ENCODE peak calls at places on chromosomes 7 and 10, in ten cellular contexts. N is HCT116, K is IMR-90, D is ovary, V is right lobe of liver, J is esophagus muscularis mucosa, Z is A549, Y is stomach, W is testis, H is breast epithelium. P is an unnamed sample.

GRCh38 chr7:15104411-15105092 is 202.0 kb upstream of the DGKB start:
- DNase-seq in N (no peak), K (no peak), D (no peak), V (no peak), J (no peak), Z (no peak), Y (no peak), W (no peak), H (no peak), P (no peak)

GRCh38 chr7:151862606-151863381 is 14.1 kb downstream of the PRKAG2 start:
- DNase-seq in N (no peak), K (no peak), D (no peak), V (no peak), J (no peak), Z (no peak), Y (no peak), W (no peak), H (no peak), P (no peak)

GRCh38 chr10:103739039-103739764 is 116.2 kb downstream of the SH3PXD2A start:
- DNase-seq in N (no peak), K (peak), D (peak), V (no peak), J (no peak), Z (no peak), Y (no peak), W (peak), H (peak), P (no peak)

GRCh38 chr10:17785276-17785935 is 23.7 kb upstream of the MRC1 start:
- DNase-seq in N (no peak), K (no peak), D (no peak), V (no peak), J (peak), Z (no peak), Y (no peak), W (no peak), H (no peak), P (no peak)

GRCh38 chr10:112361951-112362770 is 11.8 kb upstream of the ACSL5 start:
- DNase-seq in N (no peak), K (peak), D (peak), V (peak), J (no peak), Z (no peak), Y (peak), W (peak), H (peak), P (no peak)

GRCh38 chr7:3106353-3106752 is 62.7 kb upstream of the CARD11 start:
- DNase-seq in N (no peak), K (no peak), D (no peak), V (no peak), J (no peak), Z (no peak), Y (peak), W (no peak), H (no peak), P (no peak)

GRCh38 chr7:1571261-1571650 is 1.4 kb upstream of the PSMG3 start:
- DNase-seq in N (no peak), K (peak), D (no peak), V (no peak), J (no peak), Z (no peak), Y (no peak), W (no peak), H (no peak), P (peak)

GRCh38 chr10:30456262-30456661 is 22.3 kb downstream of the MAP3K8 start:
- DNase-seq in N (no peak), K (no peak), D (no peak), V (no peak), J (no peak), Z (no peak), Y (no peak), W (no peak), H (no peak), P (peak)

GRCh38 chr7:2158331-2159175 is 74.2 kb downstream of the MAD1L1 start:
- DNase-seq in N (no peak), K (no peak), D (peak), V (no peak), J (no peak), Z (no peak), Y (no peak), W (no peak), H (no peak), P (no peak)

GRCh38 chr7:134741901-134742635 is 37.4 kb upstream of the CALD1 start:
- DNase-seq in N (no peak), K (peak), D (peak), V (no peak), J (no peak), Z (no peak), Y (no peak), W (peak), H (peak), P (no peak)

GRCh38 chr10:102067091-102067916 is 2.2 kb downstream of the HPS6 start:
- DNase-seq in N (no peak), K (no peak), D (no peak), V (no peak), J (no peak), Z (no peak), Y (no peak), W (no peak), H (no peak), P (no peak)

GRCh38 chr10:60905580-60905979 is 38.4 kb downstream of the RHOBTB1 start:
- DNase-seq in N (no peak), K (peak), D (peak), V (no peak), J (no peak), Z (no peak), Y (no peak), W (peak), H (no peak), P (no peak)

GRCh38 chr10:90742189-90742588 is 115.7 kb downstream of the HTR7 start:
- DNase-seq in N (peak), K (peak), D (no peak), V (no peak), J (no peak), Z (no peak), Y (no peak), W (no peak), H (no peak), P (no peak)

GRCh38 chr10:14749051-14749809 is 25.5 kb downstream of the FAM107B start:
- DNase-seq in N (no peak), K (no peak), D (no peak), V (peak), J (no peak), Z (no peak), Y (peak), W (no peak), H (no peak), P (no peak)

GRCh38 chr10:96287392-96288105 is 16.2 kb upstream of the BLNK start:
- DNase-seq in N (no peak), K (no peak), D (no peak), V (peak), J (no peak), Z (no peak), Y (peak), W (no peak), H (no peak), P (no peak)

GRCh38 chr7:140342732-140343514 is 55.4 kb downstream of the SLC37A3 start:
- DNase-seq in N (peak), K (peak), D (no peak), V (no peak), J (no peak), Z (peak), Y (peak), W (peak), H (no peak), P (peak)

GRCh38 chr7:70456729-70457128 is 675.2 kb upstream of the GALNT17 start:
- DNase-seq in N (no peak), K (no peak), D (no peak), V (no peak), J (no peak), Z (no peak), Y (no peak), W (no peak), H (no peak), P (no peak)

GRCh38 chr10:59830601-59831259 is 75.6 kb downstream of the CCDC6 start:
- DNase-seq in N (peak), K (peak), D (peak), V (peak), J (no peak), Z (peak), Y (peak), W (peak), H (no peak), P (peak)

GRCh38 chr7:17472939-17473338 is 174.5 kb downstream of the AHR start:
- DNase-seq in N (no peak), K (no peak), D (no peak), V (no peak), J (no peak), Z (no peak), Y (no peak), W (no peak), H (no peak), P (no peak)

GRCh38 chr10:70584941-70585544 is 17.5 kb downstream of the PRF1 start:
- DNase-seq in N (no peak), K (no peak), D (peak), V (peak), J (no peak), Z (no peak), Y (no peak), W (no peak), H (no peak), P (peak)

GRCh38 chr10:103856497-103857175 is 1.3 kb upstream of the SH3PXD2A start:
- DNase-seq in N (no peak), K (no peak), D (no peak), V (no peak), J (no peak), Z (no peak), Y (no peak), W (no peak), H (no peak), P (peak)

GRCh38 chr10:11443468-11444147 is 167.8 kb downstream of the USP6NL start:
- DNase-seq in N (no peak), K (no peak), D (no peak), V (peak), J (no peak), Z (no peak), Y (no peak), W (no peak), H (no peak), P (no peak)

GRCh38 chr7:13602036-13602435 is 387.4 kb downstream of the ETV1 start:
- DNase-seq in N (no peak), K (no peak), D (no peak), V (no peak), J (no peak), Z (no peak), Y (no peak), W (no peak), H (no peak), P (no peak)

GRCh38 chr10:122044045-122044661 is 55.2 kb downstream of the TACC2 start:
- DNase-seq in N (no peak), K (peak), D (no peak), V (peak), J (no peak), Z (no peak), Y (no peak), W (no peak), H (no peak), P (no peak)

DNA sequence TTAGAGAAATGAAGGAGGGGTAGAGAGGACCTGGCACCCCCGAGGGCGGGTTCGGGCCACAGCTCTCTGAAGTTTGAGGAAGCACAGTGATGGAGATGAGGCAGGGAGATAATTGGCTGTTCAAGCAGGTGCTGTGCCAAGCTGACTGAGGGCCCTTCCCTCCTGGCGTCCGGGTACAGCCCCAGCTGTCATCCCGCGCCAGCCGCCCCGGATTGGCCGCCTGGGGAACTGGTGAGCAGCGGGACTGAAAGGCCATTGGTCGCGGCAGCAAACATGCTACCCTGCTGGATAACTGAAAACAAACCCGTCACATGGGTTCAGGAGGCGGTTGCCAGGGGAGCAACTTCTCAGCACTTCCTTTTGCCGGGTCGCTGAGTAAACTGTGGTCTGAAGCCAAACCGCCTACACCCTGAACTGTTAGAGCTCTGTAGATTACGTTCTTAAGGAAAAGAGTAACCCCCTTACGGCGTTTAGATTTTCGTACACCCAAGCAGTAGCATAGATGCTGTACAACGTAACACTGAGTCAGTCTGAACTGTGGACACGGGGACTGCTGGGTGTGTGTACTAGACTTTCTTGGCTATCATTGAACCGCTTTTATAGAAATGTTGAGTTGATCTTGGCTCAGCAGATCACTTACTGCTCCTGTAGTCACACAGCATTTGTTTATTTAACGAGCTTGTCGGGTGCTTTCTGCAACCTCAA is 1.3 kb downstream of the INSIG1 start:
- DNase-seq in N (peak), K (peak), D (peak), V (peak), J (peak), Z (peak), Y (peak), W (peak), H (peak), P (peak)
- TF ChIP-seq POLR2A in N (no peak), K (peak), D (peak), V (peak), J (no peak), Z (no peak), Y (no peak), W (no peak), H (peak), P (peak)

DNA sequence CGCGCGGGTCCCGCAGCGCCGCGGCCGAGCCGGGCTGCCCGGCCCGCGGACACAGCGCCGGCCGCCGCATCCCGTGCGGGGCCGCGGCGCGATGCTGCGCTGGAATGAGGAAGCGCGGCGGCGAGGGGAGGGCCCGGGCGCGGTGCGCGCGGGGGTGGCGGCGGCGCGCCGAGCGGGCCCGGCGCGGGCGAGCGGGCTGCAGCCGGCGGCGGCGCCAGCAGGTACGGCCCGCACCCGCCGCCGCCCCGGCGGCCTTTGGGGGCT is 690 bp upstream of the IKZF1 start:
- DNase-seq in N (no peak), K (no peak), D (no peak), V (no peak), J (no peak), Z (no peak), Y (no peak), W (no peak), H (no peak), P (peak)
- H3K4me3 ChIP-seq in N (no peak), K (no peak), D (no peak), V (peak), J (peak), Z (peak), Y (peak), W (peak), H (peak), P (peak)

DNA sequence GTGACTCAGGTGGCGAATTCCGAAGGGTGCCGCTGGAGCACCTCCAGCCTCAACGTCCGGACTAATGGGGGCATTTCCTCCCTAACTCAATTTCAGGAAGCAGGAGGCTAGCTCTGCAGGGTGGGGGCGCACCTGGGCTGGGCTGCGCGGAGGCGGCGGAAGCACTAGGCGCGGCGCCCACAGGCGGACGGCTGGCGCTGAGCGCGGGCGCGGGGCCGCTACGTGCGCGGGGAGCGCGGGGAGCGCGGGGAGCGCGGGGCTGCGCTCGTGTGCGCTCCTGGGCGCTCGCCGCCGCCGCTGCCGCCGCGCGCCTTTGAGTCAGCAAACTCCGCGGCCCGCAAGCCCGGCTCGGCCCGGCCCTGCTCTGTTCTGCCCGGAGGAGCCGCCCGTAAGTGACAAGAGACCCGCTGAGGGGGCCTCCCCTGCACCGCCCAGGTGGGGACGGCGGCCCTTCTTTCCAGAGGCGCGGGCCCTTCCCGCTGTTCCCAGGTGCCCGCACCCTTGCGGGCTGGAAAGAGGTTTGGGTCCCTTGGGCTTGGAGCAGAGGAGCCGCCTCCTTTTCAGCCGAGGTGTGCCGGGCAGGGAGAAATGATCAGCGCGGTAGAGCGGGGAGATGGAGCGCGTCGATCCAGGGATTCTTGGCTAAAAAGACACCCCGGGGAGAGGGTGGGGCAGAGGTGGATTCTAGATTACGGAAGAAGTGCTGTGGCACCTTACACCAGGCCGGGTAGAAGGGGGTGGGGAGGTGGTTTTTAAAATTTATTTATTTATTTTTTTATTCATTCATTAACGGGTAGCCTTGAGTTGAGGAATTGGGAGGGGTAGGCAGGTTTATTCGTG is at the start of gene SNX10:
- DNase-seq in N (peak), K (no peak), D (peak), V (peak), J (no peak), Z (peak), Y (peak), W (peak), H (no peak), P (peak)
- TF ChIP-seq POLR2A in N (peak), K (no peak), D (no peak), V (peak), J (no peak), Z (peak), Y (no peak), W (no peak), H (no peak), P (peak)

GRCh38 chr7:30163231-30163894 is 28.6 kb downstream of the MTURN start:
- DNase-seq in N (no peak), K (no peak), D (no peak), V (no peak), J (no peak), Z (no peak), Y (no peak), W (no peak), H (no peak), P (peak)
- H3K4me3 ChIP-seq in N (no peak), K (no peak), D (no peak), V (no peak), J (peak), Z (no peak), Y (no peak), W (no peak), H (no peak), P (peak)

DNA sequence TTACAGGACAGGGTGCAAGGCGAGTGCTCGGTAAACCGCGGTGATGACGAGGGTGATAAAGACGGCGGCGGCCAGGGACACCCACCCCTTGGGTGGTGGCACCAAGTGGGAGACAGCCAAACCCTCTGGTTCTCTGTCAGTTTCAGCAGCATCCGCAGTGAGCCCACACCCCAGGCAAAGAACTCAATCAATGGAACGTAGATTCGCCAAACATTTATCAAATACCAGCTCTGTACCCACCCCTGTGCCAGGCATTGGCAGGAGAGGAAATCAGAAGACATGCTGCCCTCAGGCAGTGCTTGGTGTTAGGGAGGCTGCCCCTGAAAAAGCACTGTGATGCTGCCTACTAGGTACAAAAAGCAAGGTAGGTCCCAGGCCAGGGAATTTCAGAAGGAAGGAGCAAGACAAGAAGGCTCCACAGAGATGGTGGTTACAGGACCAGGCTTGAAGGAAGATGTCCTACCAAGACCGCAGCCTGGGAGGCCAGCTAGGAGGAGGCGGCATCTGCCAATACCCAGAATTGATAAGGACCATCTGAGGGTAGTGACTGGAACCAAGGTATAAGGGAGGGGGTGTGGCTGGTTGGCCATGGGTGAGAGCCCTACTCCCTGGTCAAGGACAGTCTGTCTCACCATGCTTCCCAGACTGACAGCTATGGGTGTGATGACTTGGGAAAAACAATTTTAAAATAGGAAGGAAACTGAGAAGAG is 10.2 kb upstream of the PNLIPRP2 start:
- DNase-seq in N (no peak), K (no peak), D (no peak), V (no peak), J (no peak), Z (no peak), Y (no peak), W (no peak), H (no peak), P (no peak)
- TF ChIP-seq POLR2A in N (no peak), K (no peak), D (no peak), V (no peak), J (no peak), Z (no peak), Y (no peak), W (no peak), H (no peak), P (no peak)

DNA sequence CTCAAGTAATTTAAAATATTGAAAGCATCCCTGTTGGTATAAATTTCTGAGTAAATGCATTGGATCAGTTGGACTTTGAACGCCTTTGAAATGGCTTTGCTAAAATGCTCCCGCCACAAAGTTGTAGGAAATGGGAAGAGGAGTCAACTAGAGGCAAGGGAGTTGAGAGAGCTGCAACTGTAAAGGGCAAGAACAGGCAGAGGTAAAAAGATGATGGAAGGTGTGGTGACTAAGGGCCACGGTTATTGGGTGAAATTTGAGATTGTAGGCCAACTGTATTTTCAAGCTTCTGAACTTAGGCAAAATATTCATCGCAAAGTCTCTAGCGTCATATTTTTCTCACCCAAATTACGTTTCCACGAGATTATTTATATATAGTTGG is 595 bp upstream of the SUMF2 start:
- DNase-seq in N (no peak), K (no peak), D (no peak), V (peak), J (no peak), Z (no peak), Y (no peak), W (no peak), H (no peak), P (no peak)
- H3K4me3 ChIP-seq in N (no peak), K (no peak), D (peak), V (peak), J (peak), Z (no peak), Y (peak), W (no peak), H (peak), P (peak)

GRCh38 chr7:117077658-117078057 is 124.4 kb downstream of the ST7 start:
- DNase-seq in N (no peak), K (no peak), D (no peak), V (no peak), J (no peak), Z (no peak), Y (no peak), W (no peak), H (no peak), P (no peak)
- TF ChIP-seq POLR2A in N (no peak), K (no peak), D (no peak), V (no peak), J (no peak), Z (no peak), Y (no peak), W (no peak), H (no peak), P (no peak)